ENCODE peak calls at places on chromosomes 11 and 22, in nine cellular contexts. T is neural progenitor cell, W is tibial nerve, M is spleen, Z is OCI-LY7, V is GM23338, K is kidney, Y is lower lobe of right lung, P is IMR-90. F is an unnamed sample. For H3K36me3 and H3K4me1, the result is how much of the 10 kb centered on the place peaks cover.

GRCh38 chr11:66240781-66241136 is 27.7 kb upstream of the RAB1B start:
- DNase-seq in T (no peak), W (no peak), M (no peak), Z (no peak), V (no peak), K (no peak), Y (no peak), P (no peak), F (no peak)

GRCh38 chr11:21659961-21660360 is 532.9 kb upstream of the ANO5 start:
- DNase-seq in T (no peak), W (no peak), M (no peak), Z (no peak), V (no peak), K (no peak), Y (no peak), P (no peak), F (no peak)

GRCh38 chr11:122741613-122742012 is 86.1 kb downstream of the UBASH3B start:
- DNase-seq in T (no peak), W (peak), M (no peak), Z (no peak), V (no peak), K (peak), Y (peak), P (peak), F (no peak)

GRCh38 chr11:11025087-11025486 is 167.2 kb upstream of the ZBED5 start:
- DNase-seq in T (no peak), W (no peak), M (no peak), Z (no peak), V (no peak), K (no peak), Y (no peak), P (peak), F (no peak)

GRCh38 chr11:114877976-114878375 is 199.6 kb downstream of the NXPE2 start:
- DNase-seq in T (no peak), W (no peak), M (no peak), Z (no peak), V (no peak), K (no peak), Y (no peak), P (no peak), F (no peak)

GRCh38 chr11:86551286-86551685 is 121.1 kb downstream of the ME3 start:
- DNase-seq in T (no peak), W (peak), M (no peak), Z (no peak), V (no peak), K (no peak), Y (no peak), P (peak), F (no peak)

GRCh38 chr11:69658606-69659450 is 16.3 kb downstream of the LTO1 start:
- DNase-seq in T (no peak), W (no peak), M (peak), Z (no peak), V (no peak), K (peak), Y (peak), P (peak), F (no peak)

GRCh38 chr22:45972868-45973212 is 4.1 kb downstream of the WNT7B start:
- DNase-seq in T (no peak), W (no peak), M (no peak), Z (no peak), V (no peak), K (no peak), Y (no peak), P (no peak), F (no peak)

GRCh38 chr11:57763568-57763967 is 2.0 kb downstream of the CTNND1 start:
- DNase-seq in T (peak), W (no peak), M (no peak), Z (no peak), V (peak), K (no peak), Y (no peak), P (peak), F (peak)

GRCh38 chr11:122897606-122898210 is 15.1 kb downstream of the JHY start:
- DNase-seq in T (no peak), W (no peak), M (no peak), Z (no peak), V (no peak), K (no peak), Y (no peak), P (peak), F (no peak)

GRCh38 chr22:31692186-31692886 is 30.3 kb upstream of the PISD start:
- DNase-seq in T (no peak), W (no peak), M (no peak), Z (no peak), V (no peak), K (no peak), Y (no peak), P (peak), F (no peak)
- H3K36me3 ChIP-seq in T (under half), W (under half), M (under half), Z (half or more), V (under half), K (under half), Y (half or more), P (under half), F (under half)

DNA sequence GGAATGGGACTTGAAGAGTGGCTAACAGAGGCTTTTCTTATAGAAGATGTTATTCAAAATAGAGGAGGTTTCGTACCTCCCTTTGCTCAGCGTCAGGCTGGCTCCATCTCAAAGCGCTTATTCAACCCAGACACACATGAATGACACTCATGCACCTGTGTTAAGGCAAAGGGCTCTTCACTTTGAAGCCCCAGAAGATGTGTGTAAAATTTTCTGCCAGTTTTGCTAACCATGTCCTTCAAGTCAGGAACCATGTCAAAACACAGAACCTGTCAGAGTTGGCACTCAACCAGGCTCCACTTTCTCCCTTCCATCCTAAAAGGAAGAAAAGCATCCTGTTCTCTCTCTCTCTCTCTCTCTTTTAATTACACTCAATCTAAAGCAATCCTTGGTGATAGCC is 352.8 kb upstream of the NARS2 start:
- DNase-seq in T (no peak), W (no peak), M (no peak), Z (no peak), V (no peak), K (no peak), Y (no peak), P (no peak), F (no peak)
- TF ChIP-seq CTCF in T (no peak), W (no peak), M (no peak), Z (no peak), V (no peak), K (no peak), Y (no peak), P (no peak), F (no peak)

GRCh38 chr22:19412934-19413333 is 18.6 kb downstream of the HIRA start:
- DNase-seq in T (no peak), W (no peak), M (no peak), Z (no peak), V (no peak), K (no peak), Y (no peak), P (no peak), F (no peak)
- H3K4me1 ChIP-seq in T (under half), W (under half), M (under half), Z (under half), V (under half), K (under half), Y (under half), P (under half), F (under half)

GRCh38 chr11:72005347-72006260 is 6.9 kb downstream of the IL18BP start:
- DNase-seq in T (no peak), W (no peak), M (no peak), Z (no peak), V (no peak), K (peak), Y (no peak), P (no peak), F (no peak)
- H3K36me3 ChIP-seq in T (under half), W (under half), M (half or more), Z (half or more), V (under half), K (half or more), Y (half or more), P (half or more), F (under half)